ENCODE peak calls at places on chromosomes 4 and X, in ten cellular contexts. One of them, this sample, is unnamed.

GRCh38 chrX:3346436-3347329 is at the start of gene MXRA5:
- DNase-seq in suprapubic skin: no peak
- DNase-seq in endothelial cell of umbilical vein: no peak
- DNase-seq in transverse colon: no peak
- DNase-seq in sigmoid colon: peak
- DNase-seq in K562: no peak
- DNase-seq in HepG2: no peak
- DNase-seq in H1: no peak
- DNase-seq in GM23338: peak
- DNase-seq in prostate gland: peak
- DNase-seq in this sample: no peak

GRCh38 chr4:156378053-156378665 is 424.5 kb upstream of the CTSO start:
- DNase-seq in H1: no peak
- DNase-seq in sigmoid colon: no peak
- DNase-seq in K562: no peak
- DNase-seq in transverse colon: no peak
- DNase-seq in endothelial cell of umbilical vein: peak
- DNase-seq in prostate gland: no peak
- DNase-seq in GM23338: peak
- DNase-seq in HepG2: peak
- DNase-seq in suprapubic skin: no peak
- DNase-seq in this sample: no peak

GRCh38 chrX:71489540-71489939 is 43.4 kb upstream of the OGT start:
- DNase-seq in transverse colon: no peak
- DNase-seq in HepG2: no peak
- DNase-seq in K562: no peak
- DNase-seq in H1: no peak
- DNase-seq in suprapubic skin: no peak
- DNase-seq in sigmoid colon: no peak
- DNase-seq in endothelial cell of umbilical vein: no peak
- DNase-seq in prostate gland: no peak
- DNase-seq in GM23338: no peak
- DNase-seq in this sample: no peak

GRCh38 chr4:141177171-141177570 is 43.5 kb upstream of the ZNF330 start:
- DNase-seq in sigmoid colon: no peak
- DNase-seq in K562: no peak
- DNase-seq in HepG2: no peak
- DNase-seq in H1: no peak
- DNase-seq in transverse colon: no peak
- DNase-seq in endothelial cell of umbilical vein: no peak
- DNase-seq in suprapubic skin: no peak
- DNase-seq in GM23338: no peak
- DNase-seq in prostate gland: no peak
- DNase-seq in this sample: no peak

GRCh38 chr4:37889849-37890500 is 909 bp upstream of the TBC1D1 start:
- DNase-seq in H1: no peak
- DNase-seq in suprapubic skin: no peak
- DNase-seq in GM23338: peak
- DNase-seq in sigmoid colon: peak
- DNase-seq in prostate gland: no peak
- DNase-seq in HepG2: no peak
- DNase-seq in K562: no peak
- DNase-seq in endothelial cell of umbilical vein: no peak
- DNase-seq in transverse colon: peak
- DNase-seq in this sample: no peak

GRCh38 chr4:89708903-89709361 is 128.0 kb downstream of the SNCA start:
- DNase-seq in sigmoid colon: no peak
- DNase-seq in suprapubic skin: no peak
- DNase-seq in endothelial cell of umbilical vein: peak
- DNase-seq in prostate gland: no peak
- DNase-seq in K562: no peak
- DNase-seq in transverse colon: no peak
- DNase-seq in GM23338: peak
- DNase-seq in HepG2: no peak
- DNase-seq in H1: no peak
- DNase-seq in this sample: no peak

GRCh38 chrX:101764538-101764937 is 104.9 kb upstream of the ARMCX2 start:
- DNase-seq in K562: no peak
- DNase-seq in endothelial cell of umbilical vein: no peak
- DNase-seq in HepG2: no peak
- DNase-seq in suprapubic skin: no peak
- DNase-seq in sigmoid colon: no peak
- DNase-seq in prostate gland: no peak
- DNase-seq in H1: no peak
- DNase-seq in GM23338: no peak
- DNase-seq in transverse colon: no peak
- DNase-seq in this sample: no peak

GRCh38 chrX:37060999-37061398 is 52.8 kb downstream of the FAM47C start:
- DNase-seq in K562: peak
- DNase-seq in suprapubic skin: no peak
- DNase-seq in prostate gland: no peak
- DNase-seq in transverse colon: no peak
- DNase-seq in GM23338: peak
- DNase-seq in endothelial cell of umbilical vein: peak
- DNase-seq in H1: no peak
- DNase-seq in HepG2: peak
- DNase-seq in sigmoid colon: no peak
- DNase-seq in this sample: peak

GRCh38 chrX:43556207-43556606 is 99.9 kb upstream of the MAOA start:
- DNase-seq in prostate gland: no peak
- DNase-seq in GM23338: no peak
- DNase-seq in H1: no peak
- DNase-seq in K562: no peak
- DNase-seq in HepG2: no peak
- DNase-seq in suprapubic skin: no peak
- DNase-seq in transverse colon: no peak
- DNase-seq in sigmoid colon: no peak
- DNase-seq in endothelial cell of umbilical vein: no peak
- DNase-seq in this sample: no peak

GRCh38 chr4:98659741-98660507 is 1.5 kb upstream of the TSPAN5 start:
- DNase-seq in GM23338: no peak
- DNase-seq in K562: no peak
- DNase-seq in endothelial cell of umbilical vein: peak
- DNase-seq in suprapubic skin: no peak
- DNase-seq in HepG2: peak
- DNase-seq in prostate gland: no peak
- DNase-seq in sigmoid colon: no peak
- DNase-seq in transverse colon: no peak
- DNase-seq in H1: no peak
- DNase-seq in this sample: no peak

GRCh38 chrX:115560211-115560977 is 580 bp upstream of the PLS3 start:
- DNase-seq in H1: no peak
- DNase-seq in HepG2: peak
- DNase-seq in sigmoid colon: no peak
- DNase-seq in transverse colon: no peak
- DNase-seq in GM23338: no peak
- DNase-seq in prostate gland: no peak
- DNase-seq in K562: no peak
- DNase-seq in suprapubic skin: no peak
- DNase-seq in endothelial cell of umbilical vein: peak
- DNase-seq in this sample: peak

GRCh38 chr4:33532821-33533220 is 2711.5 kb downstream of the ARAP2 start:
- DNase-seq in HepG2: no peak
- DNase-seq in GM23338: no peak
- DNase-seq in H1: no peak
- DNase-seq in prostate gland: no peak
- DNase-seq in transverse colon: no peak
- DNase-seq in sigmoid colon: no peak
- DNase-seq in endothelial cell of umbilical vein: no peak
- DNase-seq in suprapubic skin: no peak
- DNase-seq in K562: no peak
- DNase-seq in this sample: no peak

GRCh38 chrX:3160771-3161170 is 119.5 kb downstream of the ARSF start:
- DNase-seq in endothelial cell of umbilical vein: no peak
- DNase-seq in prostate gland: no peak
- DNase-seq in GM23338: peak
- DNase-seq in HepG2: no peak
- DNase-seq in transverse colon: no peak
- DNase-seq in H1: no peak
- DNase-seq in suprapubic skin: no peak
- DNase-seq in K562: no peak
- DNase-seq in sigmoid colon: no peak
- DNase-seq in this sample: no peak

GRCh38 chrX:153727108-153727931 is 2.7 kb downstream of the ABCD1 start:
- DNase-seq in H1: no peak
- DNase-seq in K562: no peak
- DNase-seq in endothelial cell of umbilical vein: peak
- DNase-seq in sigmoid colon: peak
- DNase-seq in HepG2: peak
- DNase-seq in transverse colon: peak
- DNase-seq in GM23338: no peak
- DNase-seq in suprapubic skin: no peak
- DNase-seq in prostate gland: peak
- DNase-seq in this sample: no peak

GRCh38 chr4:189090174-189090814 is 850.4 kb upstream of the FRG1 start:
- DNase-seq in HepG2: peak
- DNase-seq in suprapubic skin: no peak
- DNase-seq in H1: no peak
- DNase-seq in endothelial cell of umbilical vein: no peak
- DNase-seq in prostate gland: no peak
- DNase-seq in K562: no peak
- DNase-seq in GM23338: peak
- DNase-seq in transverse colon: no peak
- DNase-seq in sigmoid colon: no peak
- DNase-seq in this sample: no peak

GRCh38 chrX:117376460-117376859 is 740.1 kb downstream of the KLHL13 start:
- DNase-seq in prostate gland: no peak
- DNase-seq in endothelial cell of umbilical vein: no peak
- DNase-seq in K562: no peak
- DNase-seq in HepG2: peak
- DNase-seq in H1: no peak
- DNase-seq in transverse colon: no peak
- DNase-seq in suprapubic skin: no peak
- DNase-seq in sigmoid colon: no peak
- DNase-seq in GM23338: no peak
- DNase-seq in this sample: peak

DNA sequence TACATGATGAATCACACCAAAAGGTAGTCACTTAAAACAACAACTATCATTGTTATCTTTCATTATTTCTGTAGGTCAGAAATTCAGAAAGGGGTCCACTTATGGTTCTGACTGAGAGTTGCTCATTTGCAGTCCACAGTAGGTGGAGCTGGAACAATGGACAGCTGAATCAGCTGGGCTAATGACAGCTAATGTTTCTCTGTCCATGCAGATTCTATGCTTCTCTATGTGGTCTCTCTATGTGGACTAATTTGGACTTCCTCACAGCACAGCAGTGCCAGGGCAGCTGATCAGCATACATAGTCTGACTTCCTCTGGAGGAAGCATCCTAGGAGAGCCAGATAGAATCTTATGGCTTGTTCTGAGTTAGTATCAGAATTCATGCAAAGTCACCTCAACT is 131.7 kb upstream of the INTU start:
- DNase-seq in suprapubic skin: no peak
- DNase-seq in endothelial cell of umbilical vein: no peak
- DNase-seq in K562: no peak
- DNase-seq in HepG2: no peak
- DNase-seq in GM23338: no peak
- DNase-seq in sigmoid colon: no peak
- DNase-seq in H1: no peak
- DNase-seq in prostate gland: no peak
- DNase-seq in transverse colon: no peak
- DNase-seq in this sample: no peak
- TF ChIP-seq POLR2AphosphoS5 in suprapubic skin: no peak
- TF ChIP-seq POLR2AphosphoS5 in endothelial cell of umbilical vein: no peak
- TF ChIP-seq POLR2AphosphoS5 in K562: no peak
- TF ChIP-seq POLR2AphosphoS5 in HepG2: no peak
- TF ChIP-seq POLR2AphosphoS5 in GM23338: no peak
- TF ChIP-seq POLR2AphosphoS5 in sigmoid colon: no peak
- TF ChIP-seq POLR2AphosphoS5 in H1: no peak
- TF ChIP-seq POLR2AphosphoS5 in prostate gland: no peak
- TF ChIP-seq POLR2AphosphoS5 in transverse colon: no peak
- TF ChIP-seq POLR2AphosphoS5 in this sample: no peak

DNA sequence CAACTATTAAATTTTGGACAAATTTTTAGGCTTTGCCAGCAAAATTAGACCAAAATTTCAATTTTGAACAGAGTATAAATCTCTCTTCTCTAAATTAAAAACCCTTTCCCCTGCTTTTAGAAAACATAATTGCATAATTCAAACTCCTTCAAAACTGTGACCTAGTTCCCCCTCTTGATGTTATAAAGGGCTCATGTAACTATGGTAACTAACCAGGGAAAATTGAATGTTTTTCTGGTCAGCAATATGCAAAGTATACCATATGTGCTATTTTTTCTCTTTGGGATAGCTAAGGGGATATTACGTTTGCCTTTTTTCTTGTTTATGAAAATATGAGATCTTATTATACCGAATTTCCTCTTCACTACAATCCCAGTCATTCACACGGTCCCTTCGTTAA is 5.1 kb upstream of the ING2 start:
- DNase-seq in HepG2: no peak
- DNase-seq in endothelial cell of umbilical vein: no peak
- DNase-seq in prostate gland: no peak
- DNase-seq in suprapubic skin: no peak
- DNase-seq in sigmoid colon: no peak
- DNase-seq in GM23338: no peak
- DNase-seq in K562: no peak
- DNase-seq in H1: no peak
- DNase-seq in transverse colon: no peak
- DNase-seq in this sample: no peak
- TF ChIP-seq CTCF in HepG2: no peak
- TF ChIP-seq CTCF in endothelial cell of umbilical vein: no peak
- TF ChIP-seq CTCF in prostate gland: no peak
- TF ChIP-seq CTCF in suprapubic skin: no peak
- TF ChIP-seq CTCF in sigmoid colon: no peak
- TF ChIP-seq CTCF in GM23338: no peak
- TF ChIP-seq CTCF in K562: no peak
- TF ChIP-seq CTCF in H1: no peak
- TF ChIP-seq CTCF in transverse colon: no peak
- TF ChIP-seq CTCF in this sample: no peak

DNA sequence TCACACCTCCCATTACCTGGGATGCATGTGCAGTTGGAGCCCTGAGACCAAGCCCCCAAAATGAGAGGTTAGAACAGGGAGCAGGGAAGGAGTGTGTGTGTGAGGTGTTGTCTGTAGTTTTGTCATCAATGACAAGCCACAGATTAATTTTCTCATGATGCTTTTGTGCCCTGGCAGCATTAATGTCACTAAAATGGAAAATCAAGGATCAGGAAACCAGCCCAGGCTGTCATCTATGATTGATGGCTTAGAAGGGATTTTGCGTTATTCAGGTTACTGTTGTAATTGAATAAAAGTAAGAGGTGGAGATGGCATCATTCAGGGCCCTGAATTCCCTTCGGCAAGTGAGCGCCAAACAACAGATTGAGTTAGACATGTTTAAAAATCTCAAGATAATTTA is 130.5 kb upstream of the C1QTNF7 start:
- DNase-seq in prostate gland: no peak
- DNase-seq in H1: no peak
- DNase-seq in transverse colon: no peak
- DNase-seq in endothelial cell of umbilical vein: no peak
- DNase-seq in K562: no peak
- DNase-seq in GM23338: no peak
- DNase-seq in suprapubic skin: no peak
- DNase-seq in HepG2: no peak
- DNase-seq in sigmoid colon: no peak
- DNase-seq in this sample: no peak
- TF ChIP-seq POLR2AphosphoS5 in prostate gland: no peak
- TF ChIP-seq POLR2AphosphoS5 in H1: no peak
- TF ChIP-seq POLR2AphosphoS5 in transverse colon: no peak
- TF ChIP-seq POLR2AphosphoS5 in endothelial cell of umbilical vein: no peak
- TF ChIP-seq POLR2AphosphoS5 in K562: no peak
- TF ChIP-seq POLR2AphosphoS5 in GM23338: no peak
- TF ChIP-seq POLR2AphosphoS5 in suprapubic skin: no peak
- TF ChIP-seq POLR2AphosphoS5 in HepG2: no peak
- TF ChIP-seq POLR2AphosphoS5 in sigmoid colon: no peak
- TF ChIP-seq POLR2AphosphoS5 in this sample: no peak

GRCh38 chr4:123618606-123619005 is 222.0 kb downstream of the SPRY1 start:
- DNase-seq in prostate gland: no peak
- DNase-seq in HepG2: no peak
- DNase-seq in sigmoid colon: no peak
- DNase-seq in transverse colon: no peak
- DNase-seq in GM23338: no peak
- DNase-seq in H1: no peak
- DNase-seq in suprapubic skin: no peak
- DNase-seq in endothelial cell of umbilical vein: no peak
- DNase-seq in K562: no peak
- DNase-seq in this sample: no peak
- TF ChIP-seq CTCF in prostate gland: no peak
- TF ChIP-seq CTCF in HepG2: no peak
- TF ChIP-seq CTCF in sigmoid colon: no peak
- TF ChIP-seq CTCF in transverse colon: no peak
- TF ChIP-seq CTCF in GM23338: no peak
- TF ChIP-seq CTCF in H1: no peak
- TF ChIP-seq CTCF in suprapubic skin: no peak
- TF ChIP-seq CTCF in endothelial cell of umbilical vein: no peak
- TF ChIP-seq CTCF in K562: no peak
- TF ChIP-seq CTCF in this sample: no peak